ENCODE peak calls at places on chromosomes 11 and 22, in six cellular contexts. M is heart right ventricle; J is CD8-positive, alpha-beta T cell; C is epithelial cell of esophagus; Z is fibroblast of pulmonary artery; I is heart left ventricle. T is an unnamed sample.

GRCh38 chr11:128174465-128175101 is 412.8 kb downstream of the ETS1 start:
- DNase-seq in M (no peak), J (no peak), C (no peak), Z (peak), I (no peak), T (peak)

GRCh38 chr11:62124186-62125113 is 639 bp downstream of the INCENP start:
- DNase-seq in M (peak), J (no peak), C (peak), Z (peak), I (peak), T (peak)

GRCh38 chr22:29313126-29314071 is 2.1 kb downstream of the RASL10A start:
- DNase-seq in M (no peak), J (no peak), C (peak), Z (peak), I (no peak), T (peak)

GRCh38 chr22:50206599-50206998 is 5.8 kb downstream of the SELENOO start:
- DNase-seq in M (peak), J (no peak), C (peak), Z (peak), I (peak), T (peak)

GRCh38 chr11:61141601-61142028 is 19.6 kb downstream of the VPS37C start:
- DNase-seq in M (no peak), J (no peak), C (no peak), Z (no peak), I (no peak), T (no peak)

GRCh38 chr22:40813912-40814315 is 5.2 kb downstream of the SLC25A17 start:
- DNase-seq in M (no peak), J (no peak), C (no peak), Z (no peak), I (no peak), T (no peak)

GRCh38 chr11:62786318-62787004 is 741 bp upstream of the TMEM179B start:
- DNase-seq in M (peak), J (peak), C (peak), Z (peak), I (peak), T (peak)

GRCh38 chr11:85822814-85823213 is 11.9 kb upstream of the SYTL2 start:
- DNase-seq in M (no peak), J (no peak), C (peak), Z (peak), I (no peak), T (peak)

GRCh38 chr11:92978226-92979111 is 9.0 kb downstream of the MTNR1B start:
- DNase-seq in M (peak), J (no peak), C (peak), Z (no peak), I (no peak), T (peak)

GRCh38 chr11:116310215-116310614 is 462.6 kb downstream of the BUD13 start:
- DNase-seq in M (no peak), J (no peak), C (no peak), Z (peak), I (no peak), T (peak)

GRCh38 chr11:83088965-83089364 is 17.3 kb upstream of the RAB30 start:
- DNase-seq in M (no peak), J (no peak), C (no peak), Z (no peak), I (no peak), T (no peak)

GRCh38 chr22:30694638-30695350 is at the start of gene OSBP2:
- DNase-seq in M (peak), J (peak), C (peak), Z (no peak), I (peak), T (no peak)

GRCh38 chr22:49967333-49968241 is 7.0 kb downstream of the PIM3 start:
- DNase-seq in M (peak), J (no peak), C (no peak), Z (no peak), I (peak), T (peak)

GRCh38 chr11:107550304-107550703 is 15.2 kb downstream of the ALKBH8 start:
- DNase-seq in M (no peak), J (no peak), C (no peak), Z (no peak), I (no peak), T (no peak)

GRCh38 chr11:96237759-96238158 is 105.2 kb downstream of the MAML2 start:
- DNase-seq in M (no peak), J (no peak), C (peak), Z (no peak), I (no peak), T (peak)

GRCh38 chr22:36478966-36479365 is 2.5 kb downstream of the TXN2 start:
- DNase-seq in M (no peak), J (no peak), C (no peak), Z (peak), I (no peak), T (no peak)

GRCh38 chr22:46796566-46797195 is 34.2 kb downstream of the TBC1D22A start:
- DNase-seq in M (no peak), J (no peak), C (no peak), Z (no peak), I (no peak), T (no peak)

GRCh38 chr11:22521226-22521625 is 104.4 kb downstream of the FANCF start:
- DNase-seq in M (no peak), J (no peak), C (peak), Z (peak), I (no peak), T (peak)

GRCh38 chr11:68987211-68987610 is 6.4 kb upstream of the MRGPRD start:
- DNase-seq in M (no peak), J (no peak), C (no peak), Z (no peak), I (no peak), T (no peak)

GRCh38 chr22:20503816-20504215 is 3.6 kb upstream of the MED15 start:
- DNase-seq in M (no peak), J (no peak), C (peak), Z (no peak), I (no peak), T (no peak)

GRCh38 chr11:70872950-70873735 is 379.2 kb downstream of the SHANK2 start:
- DNase-seq in M (no peak), J (no peak), C (no peak), Z (no peak), I (no peak), T (no peak)

GRCh38 chr22:37676691-37677627 is 1.5 kb downstream of the LGALS1 start:
- DNase-seq in M (peak), J (peak), C (peak), Z (peak), I (peak), T (peak)

GRCh38 chr11:56716379-56716854 is 17.5 kb downstream of the OR9G1 start:
- DNase-seq in M (no peak), J (no peak), C (peak), Z (no peak), I (no peak), T (no peak)

GRCh38 chr11:33262016-33262638 is 4.9 kb downstream of the HIPK3 start:
- DNase-seq in M (no peak), J (no peak), C (no peak), Z (peak), I (no peak), T (peak)

GRCh38 chr11:88282789-88283188 is 54.7 kb downstream of the CTSC start:
- DNase-seq in M (no peak), J (no peak), C (no peak), Z (no peak), I (no peak), T (no peak)

GRCh38 chr11:122869622-122870021 is 12.9 kb upstream of the JHY start:
- DNase-seq in M (no peak), J (no peak), C (peak), Z (no peak), I (no peak), T (no peak)

GRCh38 chr11:42542336-42542735 is 769.5 kb upstream of the API5 start:
- DNase-seq in M (no peak), J (no peak), C (no peak), Z (no peak), I (no peak), T (no peak)

GRCh38 chr11:12625438-12626071 is 48.7 kb upstream of the TEAD1 start:
- DNase-seq in M (no peak), J (no peak), C (peak), Z (peak), I (no peak), T (peak)

GRCh38 chr22:49235463-49236300 is 592.0 kb downstream of the BRD1 start:
- DNase-seq in M (no peak), J (no peak), C (no peak), Z (no peak), I (no peak), T (no peak)

GRCh38 chr22:42114721-42115120 is 15.9 kb downstream of the CYP2D6 start:
- DNase-seq in M (no peak), J (no peak), C (no peak), Z (peak), I (no peak), T (peak)

GRCh38 chr11:17403977-17404759 is 15.7 kb upstream of the KCNJ11 start:
- DNase-seq in M (no peak), J (no peak), C (no peak), Z (peak), I (no peak), T (peak)

GRCh38 chr11:1231396-1232327 is 8.8 kb downstream of the MUC5B start:
- DNase-seq in M (no peak), J (no peak), C (no peak), Z (no peak), I (no peak), T (no peak)

GRCh38 chr11:1229471-1230120 is 6.7 kb downstream of the MUC5B start:
- DNase-seq in M (no peak), J (no peak), C (no peak), Z (no peak), I (no peak), T (no peak)

GRCh38 chr11:1230121-1230455 is 7.2 kb downstream of the MUC5B start:
- DNase-seq in M (no peak), J (no peak), C (no peak), Z (no peak), I (no peak), T (no peak)

GRCh38 chr11:1228921-1229451 is 6.1 kb downstream of the MUC5B start:
- DNase-seq in M (no peak), J (no peak), C (no peak), Z (no peak), I (no peak), T (no peak)

DNA sequence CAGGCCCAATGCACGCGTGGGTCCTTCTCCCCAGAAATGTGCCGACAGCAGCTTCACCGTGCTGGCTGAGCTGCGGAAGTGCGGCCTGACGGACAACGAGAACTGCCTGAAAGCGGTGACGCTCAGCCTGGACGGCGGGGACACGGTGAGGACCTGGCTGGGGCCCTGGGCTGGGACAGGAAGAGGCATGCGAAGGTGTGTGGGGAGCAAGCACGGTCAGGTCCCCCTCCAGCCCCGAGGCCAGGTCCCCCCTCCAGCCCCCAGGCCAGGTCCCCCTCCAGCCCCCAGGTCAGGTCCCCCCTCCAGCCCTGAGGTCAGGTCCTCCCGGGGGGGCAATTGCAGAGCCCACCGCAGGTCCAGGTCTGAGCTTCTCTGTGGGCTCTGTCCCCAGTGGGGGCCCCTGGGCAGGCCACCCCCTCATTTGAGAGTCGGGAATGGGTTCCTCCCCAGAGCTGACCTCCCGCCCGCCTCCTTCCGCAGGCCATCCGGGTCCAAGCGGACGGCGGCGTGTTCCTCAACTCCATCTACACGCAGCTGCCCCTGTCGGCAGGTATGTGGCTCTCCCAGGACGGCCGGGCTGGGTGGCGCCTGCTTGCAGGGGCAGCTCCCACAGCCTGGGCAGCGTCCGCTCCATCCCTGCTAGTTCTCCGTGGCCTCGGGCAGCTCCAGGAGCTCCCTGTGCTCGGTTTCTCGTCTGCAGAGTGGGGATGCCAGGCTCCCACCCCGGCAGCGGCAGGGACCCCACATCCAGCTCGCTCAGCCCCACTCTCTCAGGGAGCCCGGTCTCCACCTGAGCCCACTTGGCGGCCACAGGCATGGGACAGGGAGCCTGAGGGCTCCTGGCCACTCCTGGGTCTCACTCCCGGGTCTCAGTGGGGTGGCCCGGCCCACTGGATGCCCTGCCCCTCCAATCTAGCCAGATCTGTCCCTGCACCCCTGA is 7.9 kb downstream of the MUC5B start:
- DNase-seq in M (no peak), J (no peak), C (no peak), Z (no peak), I (no peak), T (no peak)
- TF ChIP-seq CTCF in M (no peak), J (no peak), C (no peak), Z (no peak), I (no peak), T (no peak)

DNA sequence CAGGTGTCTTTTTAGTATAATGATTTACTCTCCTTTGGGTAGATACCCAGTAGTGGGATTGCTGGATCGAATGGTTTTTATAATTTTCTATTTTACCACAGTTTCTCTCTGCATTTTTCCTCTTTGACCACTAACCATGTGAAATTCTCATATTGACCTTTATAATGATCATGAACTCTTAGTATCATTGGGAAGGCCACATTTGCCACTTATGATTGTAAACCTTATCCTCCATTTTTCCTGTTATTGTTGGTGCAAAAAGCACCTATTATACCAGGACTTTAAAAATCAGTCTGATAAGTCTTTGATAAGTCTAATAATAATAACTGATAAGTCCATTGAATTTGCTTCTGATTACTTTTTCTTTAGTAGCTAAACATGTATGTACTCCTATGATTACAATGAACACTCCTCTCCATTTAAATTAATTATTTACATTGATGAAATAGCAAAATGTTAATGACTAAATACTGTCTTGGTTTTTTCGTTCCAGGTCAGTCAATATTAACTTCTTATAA is 9.6 kb downstream of the NEAT1 start:
- DNase-seq in M (no peak), J (no peak), C (no peak), Z (peak), I (no peak), T (peak)
- H3K4me3 ChIP-seq in M (peak), J (no peak), C (no peak), Z (peak), I (peak), T (peak)

GRCh38 chr11:87037450-87038234 is at the start of gene TMEM135:
- DNase-seq in M (peak), J (peak), C (peak), Z (peak), I (peak), T (peak)
- TF ChIP-seq CTCF in M (no peak), J (no peak), C (no peak), Z (no peak), I (no peak), T (peak)

DNA sequence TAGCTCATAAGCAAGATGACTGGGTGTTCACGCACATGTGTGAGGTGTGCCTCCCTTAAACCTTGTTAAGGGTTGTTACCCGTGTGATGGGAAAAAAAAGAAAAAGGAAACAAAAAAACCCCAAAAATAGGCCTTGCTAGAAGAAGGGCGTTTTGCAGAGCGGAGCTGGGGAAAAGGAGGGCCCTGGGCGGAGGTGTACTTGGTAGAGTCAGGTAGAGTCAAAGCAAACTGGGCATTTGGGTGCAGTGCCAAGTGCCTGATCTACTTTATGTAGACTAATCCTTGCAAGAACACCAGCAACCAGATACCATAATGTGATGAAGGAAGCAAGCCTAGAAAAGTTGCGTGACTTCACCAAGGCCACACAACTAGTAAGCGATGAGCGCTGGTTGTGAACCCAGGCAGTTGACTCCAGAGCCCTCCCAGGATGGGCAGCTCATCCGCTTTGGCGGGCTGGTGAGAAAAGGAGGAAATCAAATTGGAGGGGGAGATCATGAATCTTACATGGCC is 1.2 kb upstream of the TIRAP start:
- DNase-seq in M (no peak), J (no peak), C (no peak), Z (no peak), I (no peak), T (no peak)
- H3K4me3 ChIP-seq in M (peak), J (no peak), C (no peak), Z (no peak), I (peak), T (no peak)

DNA sequence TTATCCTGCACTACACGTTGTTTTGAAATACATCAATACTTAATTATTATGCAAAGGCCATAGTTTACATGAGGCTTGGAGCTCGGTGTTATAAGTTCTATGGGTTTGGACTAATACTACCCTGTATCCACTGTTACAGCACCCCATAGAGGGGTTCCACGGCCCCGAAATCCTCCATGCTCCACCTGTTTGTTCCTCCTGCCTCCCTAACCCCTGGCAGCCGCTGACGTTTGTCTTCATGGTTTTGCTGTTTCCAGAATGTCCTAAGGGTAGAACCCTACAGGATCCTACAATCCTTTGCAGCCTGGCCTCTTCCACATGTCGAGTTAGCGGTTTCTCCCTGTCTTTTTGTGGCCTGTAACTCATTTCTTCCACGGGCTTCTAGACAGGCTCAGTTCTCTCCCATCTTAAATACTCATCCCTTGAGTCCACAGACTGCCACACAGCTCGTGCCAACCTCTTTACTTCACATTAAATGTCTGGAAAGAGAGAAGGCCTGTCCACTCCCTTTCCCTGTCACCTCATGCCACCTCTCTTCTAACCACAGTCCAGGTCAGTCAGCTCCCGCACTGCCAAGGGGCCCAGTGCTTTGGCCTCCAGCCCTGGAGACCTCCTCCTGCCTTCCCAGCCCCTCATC is 42.4 kb upstream of the TH start:
- DNase-seq in M (no peak), J (no peak), C (no peak), Z (no peak), I (peak), T (no peak)
- TF ChIP-seq CTCF in M (no peak), J (no peak), C (no peak), Z (no peak), I (no peak), T (no peak)

GRCh38 chr11:120255519-120255866 is 15.6 kb downstream of the POU2F3 start:
- DNase-seq in M (no peak), J (no peak), C (no peak), Z (no peak), I (no peak), T (no peak)
- H3K4me3 ChIP-seq in M (no peak), J (no peak), C (no peak), Z (no peak), I (no peak), T (no peak)

GRCh38 chr11:98207086-98207485 is 813.7 kb upstream of the CNTN5 start:
- DNase-seq in M (no peak), J (no peak), C (no peak), Z (no peak), I (no peak), T (no peak)
- TF ChIP-seq CTCF in M (no peak), J (no peak), C (no peak), Z (no peak), I (no peak), T (no peak)

DNA sequence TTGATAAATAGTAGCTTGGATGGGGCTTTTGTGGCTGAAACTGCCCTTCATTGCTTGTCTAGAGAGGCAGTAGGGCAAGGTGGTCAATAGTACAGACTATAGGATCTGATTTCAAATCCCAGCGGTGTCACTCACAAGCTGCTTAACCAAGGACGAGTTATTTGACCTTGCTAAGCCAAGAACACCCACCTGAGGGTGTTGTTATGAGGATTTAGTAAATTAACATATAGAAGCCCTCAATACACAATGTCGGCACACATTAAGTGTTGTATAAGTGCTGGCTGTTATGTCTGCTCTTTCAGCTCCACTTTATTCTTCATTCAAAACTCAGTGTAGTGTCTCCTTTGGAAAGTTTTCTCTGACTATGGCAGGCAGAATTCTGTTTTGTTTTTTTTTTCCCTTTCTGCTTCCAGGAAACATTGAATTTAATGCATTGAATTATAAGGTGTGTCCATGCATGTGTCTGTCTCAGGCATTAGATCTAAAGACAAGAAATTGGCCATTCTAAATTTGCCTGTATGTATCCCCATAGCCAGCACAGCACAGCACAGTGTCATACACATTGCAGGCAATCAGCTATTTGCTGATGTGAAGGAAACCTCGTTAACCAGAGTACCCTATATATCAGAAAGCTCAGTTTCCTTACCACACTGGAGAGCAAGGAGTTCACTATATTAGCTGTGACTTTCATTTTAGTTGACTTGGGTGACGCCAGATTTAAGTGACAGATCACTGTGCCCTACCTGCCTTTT is 212.1 kb downstream of the NELL1 start:
- DNase-seq in M (no peak), J (no peak), C (no peak), Z (no peak), I (no peak), T (no peak)
- H3K4me3 ChIP-seq in M (no peak), J (no peak), C (no peak), Z (no peak), I (no peak), T (no peak)

T was measured in AG10803.